ENCODE peak calls at places on chromosome 3, in five cellular contexts. R is caudate nucleus, U is SJSA1, Z is neuronal stem cell, T is fibroblast of lung. K is an unnamed sample.

GRCh38 chr3:184305577-184305976 is 6.5 kb downstream of the PSMD2 start:
- DNase-seq in R (no peak), U (no peak), Z (no peak), T (no peak), K (peak)

GRCh38 chr3:117170112-117170511 is 460.5 kb downstream of the TUSC7 start:
- DNase-seq in R (no peak), U (no peak), Z (no peak), T (peak), K (no peak)

GRCh38 chr3:186268616-186269448 is 93.2 kb downstream of the DGKG start:
- DNase-seq in R (no peak), U (no peak), Z (no peak), T (peak), K (no peak)

GRCh38 chr3:136330900-136331299 is 80.8 kb downstream of the PCCB start:
- DNase-seq in R (no peak), U (no peak), Z (no peak), T (no peak), K (no peak)

GRCh38 chr3:69890094-69890493 is 109.4 kb upstream of the SAMMSON start:
- DNase-seq in R (no peak), U (no peak), Z (no peak), T (peak), K (no peak)

GRCh38 chr3:194313642-194314430 is 37.3 kb downstream of the CPN2 start:
- DNase-seq in R (no peak), U (no peak), Z (no peak), T (peak), K (no peak)

GRCh38 chr3:12750658-12751071 is 8.4 kb downstream of the TMEM40 start:
- DNase-seq in R (no peak), U (peak), Z (no peak), T (peak), K (no peak)

GRCh38 chr3:130760922-130761321 is 14.3 kb upstream of the PIK3R4 start:
- DNase-seq in R (no peak), U (no peak), Z (no peak), T (no peak), K (no peak)

GRCh38 chr3:116005404-116005803 is 382.1 kb downstream of the GAP43 start:
- DNase-seq in R (no peak), U (peak), Z (no peak), T (peak), K (peak)

GRCh38 chr3:139127101-139127500 is 82.4 kb upstream of the PRR23C start:
- DNase-seq in R (no peak), U (no peak), Z (no peak), T (peak), K (no peak)

GRCh38 chr3:171614318-171614967 is 154.2 kb upstream of the TNIK start:
- DNase-seq in R (no peak), U (no peak), Z (peak), T (peak), K (peak)

GRCh38 chr3:42012935-42013651 is 51.2 kb upstream of the ULK4 start:
- DNase-seq in R (peak), U (no peak), Z (no peak), T (peak), K (peak)

GRCh38 chr3:82274897-82275296 is 513.5 kb upstream of the GBE1 start:
- DNase-seq in R (no peak), U (no peak), Z (no peak), T (peak), K (no peak)

GRCh38 chr3:7875858-7876442 is 625.7 kb upstream of the LMCD1 start:
- DNase-seq in R (no peak), U (no peak), Z (no peak), T (peak), K (peak)

GRCh38 chr3:59244343-59244742 is 194.5 kb upstream of the CFAP20DC start:
- DNase-seq in R (no peak), U (no peak), Z (no peak), T (no peak), K (no peak)

GRCh38 chr3:182597621-182598041 is 195.7 kb upstream of the ATP11B start:
- DNase-seq in R (no peak), U (no peak), Z (no peak), T (peak), K (no peak)

GRCh38 chr3:174430986-174431385 is 428.1 kb upstream of the NAALADL2 start:
- DNase-seq in R (no peak), U (no peak), Z (no peak), T (no peak), K (no peak)

GRCh38 chr3:185225523-185225922 is 28.3 kb downstream of the EHHADH start:
- DNase-seq in R (no peak), U (peak), Z (no peak), T (peak), K (no peak)

GRCh38 chr3:69082805-69083204 is 1.9 kb upstream of the ARL6IP5 start:
- DNase-seq in R (no peak), U (peak), Z (no peak), T (peak), K (peak)

GRCh38 chr3:23166804-23167203 is 36.3 kb upstream of the UBE2E2 start:
- DNase-seq in R (no peak), U (no peak), Z (no peak), T (no peak), K (no peak)

GRCh38 chr3:186067360-186068242 is 41.3 kb downstream of the ETV5 start:
- DNase-seq in R (no peak), U (no peak), Z (no peak), T (no peak), K (no peak)

GRCh38 chr3:152646004-152646403 is 188.9 kb upstream of the P2RY1 start:
- DNase-seq in R (no peak), U (no peak), Z (no peak), T (no peak), K (no peak)

GRCh38 chr3:176430244-176430893 is 766.9 kb downstream of the TBL1XR1 start:
- DNase-seq in R (no peak), U (no peak), Z (peak), T (peak), K (peak)

GRCh38 chr3:146250449-146251382 is at the start of gene PLSCR4:
- DNase-seq in R (peak), U (peak), Z (peak), T (peak), K (peak)

GRCh38 chr3:101813817-101814440 is 34.9 kb downstream of the NXPE3 start:
- DNase-seq in R (no peak), U (peak), Z (no peak), T (no peak), K (no peak)

DNA sequence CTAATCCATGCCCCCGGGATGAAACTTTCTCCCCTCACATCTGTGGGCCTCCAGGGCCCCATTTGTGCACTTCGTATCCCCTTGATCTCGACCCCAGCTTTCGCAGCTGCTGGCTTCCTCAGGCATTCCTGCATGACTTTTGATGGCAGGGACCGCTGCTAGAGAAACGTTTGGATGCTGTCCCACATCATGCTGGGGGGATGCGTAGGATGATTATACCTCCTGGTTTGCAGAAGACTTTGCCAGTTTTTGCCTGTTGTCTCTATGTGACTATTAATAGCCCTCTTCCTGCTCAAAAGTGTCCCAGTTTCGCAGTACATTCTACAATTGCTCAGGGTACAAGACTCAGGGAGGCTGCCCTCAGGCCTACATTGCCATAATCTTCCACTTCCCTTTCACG is 10.4 kb upstream of the KCNAB1 start:
- DNase-seq in R (no peak), U (no peak), Z (no peak), T (no peak), K (no peak)
- H3K27ac ChIP-seq in R (no peak), U (no peak), Z (no peak), T (no peak), K (no peak)

DNA sequence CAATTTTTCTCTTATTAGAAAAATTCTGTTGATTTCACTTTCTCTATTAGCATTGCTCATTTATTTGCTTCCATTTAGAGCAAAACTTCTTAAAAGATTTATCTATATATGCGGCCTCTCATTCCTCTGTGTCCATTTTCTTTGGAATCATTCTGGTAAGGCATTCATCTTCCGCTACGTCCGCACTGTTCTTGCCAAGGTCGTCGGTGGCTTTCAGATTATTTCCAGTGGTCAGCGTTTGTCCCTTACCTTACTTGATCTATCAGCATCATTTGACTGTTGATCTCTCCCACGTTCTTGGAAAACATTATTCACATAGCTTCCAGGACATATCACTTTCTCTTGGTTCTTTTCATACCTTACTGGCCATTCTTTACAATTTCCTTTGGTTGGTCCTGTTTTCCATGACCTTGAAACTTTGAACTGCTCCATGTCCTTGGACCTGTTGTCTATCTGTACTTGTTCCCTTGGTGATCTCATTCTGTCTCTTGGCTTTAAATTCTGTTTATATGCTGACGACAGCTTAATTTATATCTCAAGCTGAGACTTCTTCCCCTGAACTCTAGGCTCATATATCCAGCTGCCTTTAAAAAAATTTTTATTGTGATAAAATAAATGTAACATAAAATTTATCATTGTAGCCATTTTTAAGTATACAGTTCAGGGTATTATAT is 54.5 kb downstream of the SLMAP start:
- DNase-seq in R (no peak), U (no peak), Z (no peak), T (no peak), K (no peak)
- H3K27ac ChIP-seq in R (no peak), U (no peak), Z (no peak), T (no peak), K (no peak)

GRCh38 chr3:160378331-160379109 is 20.5 kb downstream of the IFT80 start:
- DNase-seq in R (no peak), U (no peak), Z (no peak), T (peak), K (peak)
- H3K27ac ChIP-seq in R (no peak), U (no peak), Z (no peak), T (no peak), K (no peak)

GRCh38 chr3:30810617-30811016 is 83.8 kb downstream of the GADL1 start:
- DNase-seq in R (no peak), U (no peak), Z (no peak), T (no peak), K (no peak)
- H3K27ac ChIP-seq in R (no peak), U (no peak), Z (no peak), T (no peak), K (peak)